ENCODE peak calls at places on chromosomes 2 and 18, in five cellular contexts. M is heart left ventricle, B is OCI-LY7, I is heart right ventricle, S is uterus. H is an unnamed sample.

GRCh38 chr2:98839292-98839691 is 96.7 kb downstream of the CRACDL start:
- DNase-seq in M (no peak), B (no peak), I (no peak), S (no peak), H (no peak)

GRCh38 chr2:143815082-143815481 is 685.9 kb downstream of the ARHGAP15 start:
- DNase-seq in M (no peak), B (no peak), I (no peak), S (no peak), H (no peak)

GRCh38 chr2:33083671-33084387 is 137.1 kb downstream of the LTBP1 start:
- DNase-seq in M (no peak), B (peak; percentile 67), I (no peak), S (no peak), H (no peak)

GRCh38 chr2:134377730-134378129 is 123.9 kb downstream of the MGAT5 start:
- DNase-seq in M (no peak), B (no peak), I (no peak), S (no peak), H (no peak)

GRCh38 chr2:54558188-54558975 is 102.3 kb downstream of the SPTBN1 start:
- DNase-seq in M (peak; percentile 49), B (peak; percentile 89), I (peak; percentile 46), S (peak; percentile 56), H (no peak)

GRCh38 chr2:100673691-100674485 is 111.1 kb downstream of the PDCL3 start:
- DNase-seq in M (peak; percentile 33), B (no peak), I (no peak), S (no peak), H (no peak)

GRCh38 chr2:133418671-133419070 is 149.6 kb downstream of the NCKAP5 start:
- DNase-seq in M (no peak), B (no peak), I (no peak), S (no peak), H (no peak)

GRCh38 chr2:128388414-128389032 is 69.9 kb upstream of the HS6ST1 start:
- DNase-seq in M (no peak), B (no peak), I (no peak), S (peak; percentile 4), H (no peak)

GRCh38 chr2:240573516-240574385 is 5.5 kb downstream of the RNPEPL1 start:
- DNase-seq in M (no peak), B (no peak), I (no peak), S (no peak), H (no peak)

GRCh38 chr2:100819365-100820345 is at the start of gene NPAS2:
- DNase-seq in M (peak; percentile 68), B (no peak), I (peak; percentile 33), S (peak; percentile 62), H (no peak)

GRCh38 chr2:26642437-26642836 is 1.3 kb upstream of the CIB4 start:
- DNase-seq in M (no peak), B (no peak), I (no peak), S (no peak), H (no peak)

DNA sequence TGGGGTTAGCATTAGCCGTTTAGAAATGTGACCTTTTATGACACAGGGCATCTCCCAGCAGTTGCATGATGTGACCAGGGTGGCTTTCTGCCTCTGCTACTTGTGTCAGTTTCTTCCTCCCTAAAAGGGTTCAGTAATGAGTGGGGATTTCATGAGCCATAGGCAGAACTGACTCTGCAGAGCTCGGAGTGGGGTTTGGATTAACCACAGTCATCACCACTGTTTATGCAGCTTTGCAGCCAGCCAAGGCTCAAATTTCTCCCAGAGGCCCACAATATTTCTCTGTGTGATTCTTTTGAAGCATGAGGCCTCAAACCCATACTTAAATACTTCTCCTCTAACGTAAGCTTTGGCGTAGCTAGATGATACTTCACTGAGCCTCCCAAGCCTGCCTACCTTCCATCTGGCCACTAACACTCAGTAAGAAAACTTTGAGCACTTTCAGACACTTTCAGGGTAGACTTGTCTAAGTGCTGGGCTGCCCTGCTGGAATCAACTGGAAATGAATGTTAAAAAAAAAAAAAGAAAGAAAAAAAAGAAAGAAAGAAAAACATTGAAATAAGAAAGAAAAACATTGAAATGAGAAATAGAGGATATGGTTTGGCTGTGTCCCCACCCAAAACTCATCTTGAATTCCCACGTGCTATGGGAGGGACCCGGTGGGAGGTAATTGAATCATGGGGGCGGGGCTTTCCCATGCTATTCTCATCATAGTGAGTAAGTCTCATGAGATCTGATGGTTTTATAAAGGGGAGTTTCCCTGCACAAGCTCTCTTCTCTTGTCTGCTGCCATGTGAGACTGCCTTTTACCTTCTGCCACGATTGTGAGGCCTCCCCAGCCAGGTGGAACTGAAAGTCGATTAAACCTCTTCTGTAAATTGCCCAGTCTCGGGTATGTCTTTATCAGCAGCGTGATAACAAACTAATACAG is 11.5 kb upstream of the LAPTM4A start:
- DNase-seq in M (peak; percentile 52), B (no peak), I (peak; percentile 38), S (peak; percentile 52), H (no peak)
- TF ChIP-seq CTCF in M (no peak), B (no peak), I (no peak), S (no peak), H (no peak)

GRCh38 chr18:2994603-2995432 is 18.1 kb downstream of the LPIN2 start:
- DNase-seq in M (peak; percentile 55), B (peak; percentile 69), I (no peak), S (no peak), H (no peak)
- TF ChIP-seq CTCF in M (peak; percentile 57), B (peak; percentile 86), I (peak; percentile 61), S (no peak), H (no peak)

GRCh38 chr2:238521002-238521401 is 94.3 kb downstream of the ASB1 start:
- DNase-seq in M (no peak), B (no peak), I (no peak), S (no peak), H (no peak)

GRCh38 chr2:238517209-238517608 is 90.5 kb downstream of the ASB1 start:
- DNase-seq in M (no peak), B (no peak), I (no peak), S (no peak), H (no peak)

GRCh38 chr2:238518828-238519186 is 92.1 kb downstream of the ASB1 start:
- DNase-seq in M (no peak), B (no peak), I (no peak), S (no peak), H (no peak)

GRCh38 chr2:238520359-238520886 is 93.7 kb downstream of the ASB1 start:
- DNase-seq in M (no peak), B (no peak), I (no peak), S (no peak), H (no peak)

DNA sequence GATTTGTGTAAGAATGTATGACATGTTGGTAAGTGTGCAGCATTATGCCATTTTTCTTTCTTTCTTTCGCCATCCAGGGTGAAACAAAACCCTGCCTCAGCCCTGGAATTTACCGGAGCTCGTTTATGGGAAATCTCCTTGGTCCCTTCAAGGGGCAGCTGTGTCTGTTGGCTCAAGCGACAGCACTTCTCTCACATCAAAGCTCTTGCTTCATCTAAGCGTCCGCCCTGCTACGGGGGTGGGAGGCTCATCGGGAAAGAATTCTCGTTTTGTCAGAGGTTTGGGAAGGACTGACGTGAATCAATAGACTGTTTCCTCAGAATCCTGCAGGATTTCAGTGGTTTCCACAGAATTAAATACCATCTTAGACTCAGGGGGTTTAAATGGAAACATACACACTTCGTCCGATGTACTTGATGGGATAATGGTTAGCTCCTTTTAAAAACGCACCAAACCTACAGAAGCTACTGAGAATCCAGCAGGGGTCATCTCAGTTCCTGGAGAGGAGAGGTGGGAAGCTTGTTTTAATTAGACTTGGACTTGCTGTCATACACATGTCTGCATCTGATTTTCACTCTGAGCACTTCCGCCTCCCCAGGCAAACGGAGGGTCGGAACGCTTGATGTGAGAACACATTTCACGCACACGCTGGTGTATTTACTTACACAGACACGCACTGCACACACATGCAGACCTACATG is 91.5 kb downstream of the ASB1 start:
- DNase-seq in M (no peak), B (no peak), I (no peak), S (no peak), H (no peak)
- TF ChIP-seq CTCF in M (no peak), B (no peak), I (no peak), S (no peak), H (no peak)

GRCh38 chr18:58579561-58580047 is 49.3 kb downstream of the ALPK2 start:
- DNase-seq in M (no peak), B (no peak), I (no peak), S (no peak), H (no peak)

GRCh38 chr18:58580078-58580477 is 48.8 kb downstream of the ALPK2 start:
- DNase-seq in M (no peak), B (no peak), I (no peak), S (no peak), H (no peak)

GRCh38 chr18:58578321-58578720 is 50.6 kb downstream of the ALPK2 start:
- DNase-seq in M (no peak), B (no peak), I (no peak), S (no peak), H (no peak)

GRCh38 chr18:58580623-58581022 is 48.3 kb downstream of the ALPK2 start:
- DNase-seq in M (no peak), B (no peak), I (no peak), S (no peak), H (no peak)

DNA sequence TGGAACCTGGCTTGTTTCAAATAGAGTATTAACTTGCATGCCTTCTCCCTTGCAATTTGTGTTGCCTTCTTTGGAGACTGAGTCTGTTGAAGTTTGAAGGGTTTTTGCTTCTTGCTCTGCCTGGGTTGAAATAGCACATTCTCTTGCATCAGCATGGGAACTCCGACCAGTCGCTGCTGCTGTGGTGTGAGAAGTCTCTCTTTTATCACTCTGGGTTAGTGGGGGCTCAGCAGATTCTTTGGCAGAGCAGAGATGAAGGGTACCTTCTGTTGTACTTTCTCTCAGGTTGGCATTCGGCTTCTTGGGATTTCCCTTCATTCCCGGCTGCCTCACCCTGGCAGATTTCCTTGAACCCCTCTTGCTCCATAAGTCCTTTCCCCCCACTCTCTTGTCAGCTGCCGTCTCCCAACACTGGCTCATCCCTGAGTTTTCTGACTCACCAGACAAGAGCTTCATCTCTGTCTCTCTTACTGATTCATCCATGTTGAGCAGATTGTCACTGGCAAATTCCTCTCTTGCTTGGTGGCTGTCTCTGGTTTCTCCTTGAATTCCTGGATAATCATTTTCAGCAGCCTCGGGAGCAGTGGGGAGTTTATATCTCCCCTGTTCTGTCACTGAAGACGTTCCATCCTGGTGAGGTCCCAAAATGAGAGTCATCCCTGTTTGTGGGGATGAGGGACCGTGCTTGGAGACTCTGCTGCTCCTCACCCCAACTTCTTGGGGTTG is 49.9 kb downstream of the ALPK2 start:
- DNase-seq in M (no peak), B (no peak), I (no peak), S (no peak), H (no peak)
- TF ChIP-seq CTCF in M (no peak), B (no peak), I (no peak), S (no peak), H (no peak)

GRCh38 chr18:27017901-27018500 is 152.5 kb upstream of the AQP4 start:
- DNase-seq in M (no peak), B (peak; percentile 13), I (no peak), S (no peak), H (no peak)
- TF ChIP-seq CTCF in M (peak; percentile 64), B (peak; percentile 82), I (peak; percentile 55), S (peak; percentile 31), H (no peak)

DNA sequence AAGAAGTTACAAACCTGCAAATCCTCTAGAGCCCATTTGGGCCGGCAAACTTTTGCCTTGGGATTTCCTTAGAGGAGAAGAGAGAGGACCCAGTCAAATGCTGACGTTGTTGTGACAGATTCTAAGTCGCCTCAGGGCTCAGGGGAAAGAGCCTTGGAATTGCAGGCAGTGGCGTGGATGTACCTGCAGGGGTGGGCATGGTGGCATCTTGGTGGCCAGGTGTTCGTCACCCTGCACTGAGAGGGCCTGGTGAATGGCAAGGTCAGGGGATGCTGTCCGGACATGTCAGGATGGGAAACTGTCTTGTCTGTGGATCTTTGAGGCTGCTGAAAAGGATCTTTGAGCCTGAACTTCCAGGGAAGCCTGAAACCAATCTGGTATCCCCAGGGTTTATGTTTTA is 207.4 kb downstream of the AGAP1 start:
- DNase-seq in M (peak; percentile 23), B (no peak), I (no peak), S (no peak), H (no peak)
- TF ChIP-seq CTCF in M (no peak), B (no peak), I (no peak), S (no peak), H (no peak)

H was measured in omental fat pad.